ENCODE peak calls at places on chromosome 7, in four cellular contexts. H, O, E and B are unnamed samples.

GRCh38 chr7:95723583-95724180 is 48.7 kb upstream of the DYNC1I1 start:
- ATAC-seq in H (no peak), O (peak), E (peak), B (no peak)

GRCh38 chr7:125057974-125058373 is 128.3 kb upstream of the POT1 start:
- ATAC-seq in H (no peak), O (no peak), E (no peak), B (no peak)

GRCh38 chr7:155181768-155182167 is 111.6 kb downstream of the HTR5A start:
- ATAC-seq in H (no peak), O (no peak), E (no peak), B (no peak)

GRCh38 chr7:135238112-135238744 is 4.6 kb downstream of the STRA8 start:
- ATAC-seq in H (peak), O (no peak), E (peak), B (no peak)

GRCh38 chr7:35253182-35253679 is 669 bp downstream of the TBX20 start:
- ATAC-seq in H (no peak), O (no peak), E (peak), B (no peak)

GRCh38 chr7:18762189-18762588 is 266.6 kb downstream of the HDAC9 start:
- ATAC-seq in H (no peak), O (peak), E (no peak), B (no peak)

GRCh38 chr7:128959296-128959695 is 21.6 kb downstream of the IRF5 start:
- ATAC-seq in H (no peak), O (no peak), E (no peak), B (no peak)

GRCh38 chr7:120168066-120168465 is 104.9 kb upstream of the KCND2 start:
- ATAC-seq in H (no peak), O (peak), E (no peak), B (peak)

GRCh38 chr7:81770823-81771222 is 976 bp upstream of the HGF start:
- ATAC-seq in H (no peak), O (no peak), E (no peak), B (no peak)

GRCh38 chr7:107846324-107846723 is 43.3 kb upstream of the SLC26A3 start:
- ATAC-seq in H (no peak), O (peak), E (no peak), B (no peak)

GRCh38 chr7:80676404-80676803 is 38.0 kb downstream of the CD36 start:
- ATAC-seq in H (no peak), O (no peak), E (no peak), B (no peak)

GRCh38 chr7:26188291-26188999 is 12.1 kb downstream of the HNRNPA2B1 start:
- ATAC-seq in H (peak), O (peak), E (peak), B (no peak)

GRCh38 chr7:17962652-17963051 is 22.4 kb upstream of the SNX13 start:
- ATAC-seq in H (no peak), O (no peak), E (no peak), B (no peak)

GRCh38 chr7:39683216-39683845 is 60.0 kb downstream of the RALA start:
- ATAC-seq in H (no peak), O (peak), E (no peak), B (peak)

GRCh38 chr7:28065308-28065707 is 115.3 kb downstream of the JAZF1 start:
- ATAC-seq in H (no peak), O (no peak), E (no peak), B (peak)

GRCh38 chr7:46291601-46292150 is 370.6 kb upstream of the IGFBP3 start:
- ATAC-seq in H (no peak), O (peak), E (no peak), B (peak)

GRCh38 chr7:103073989-103074518 is 542 bp downstream of the FBXL13 start:
- ATAC-seq in H (no peak), O (no peak), E (peak), B (no peak)

GRCh38 chr7:40500209-40500608 is 365.4 kb downstream of the SUGCT start:
- ATAC-seq in H (no peak), O (no peak), E (no peak), B (no peak)

GRCh38 chr7:84780158-84781124 is 406.4 kb downstream of the SEMA3D start:
- ATAC-seq in H (no peak), O (no peak), E (no peak), B (no peak)

GRCh38 chr7:133887459-133887858 is 239.7 kb upstream of the LRGUK start:
- ATAC-seq in H (no peak), O (no peak), E (no peak), B (no peak)

GRCh38 chr7:28893888-28894287 is 64.2 kb downstream of the TRIL start:
- ATAC-seq in H (no peak), O (no peak), E (no peak), B (no peak)

GRCh38 chr7:102080003-102080361 is 206.7 kb upstream of the SH2B2 start:
- ATAC-seq in H (no peak), O (peak), E (peak), B (no peak)

GRCh38 chr7:17405786-17406185 is 107.3 kb downstream of the AHR start:
- ATAC-seq in H (no peak), O (peak), E (no peak), B (peak)

GRCh38 chr7:26189000-26189539 is 11.5 kb downstream of the HNRNPA2B1 start:
- ATAC-seq in H (peak), O (no peak), E (no peak), B (no peak)

DNA sequence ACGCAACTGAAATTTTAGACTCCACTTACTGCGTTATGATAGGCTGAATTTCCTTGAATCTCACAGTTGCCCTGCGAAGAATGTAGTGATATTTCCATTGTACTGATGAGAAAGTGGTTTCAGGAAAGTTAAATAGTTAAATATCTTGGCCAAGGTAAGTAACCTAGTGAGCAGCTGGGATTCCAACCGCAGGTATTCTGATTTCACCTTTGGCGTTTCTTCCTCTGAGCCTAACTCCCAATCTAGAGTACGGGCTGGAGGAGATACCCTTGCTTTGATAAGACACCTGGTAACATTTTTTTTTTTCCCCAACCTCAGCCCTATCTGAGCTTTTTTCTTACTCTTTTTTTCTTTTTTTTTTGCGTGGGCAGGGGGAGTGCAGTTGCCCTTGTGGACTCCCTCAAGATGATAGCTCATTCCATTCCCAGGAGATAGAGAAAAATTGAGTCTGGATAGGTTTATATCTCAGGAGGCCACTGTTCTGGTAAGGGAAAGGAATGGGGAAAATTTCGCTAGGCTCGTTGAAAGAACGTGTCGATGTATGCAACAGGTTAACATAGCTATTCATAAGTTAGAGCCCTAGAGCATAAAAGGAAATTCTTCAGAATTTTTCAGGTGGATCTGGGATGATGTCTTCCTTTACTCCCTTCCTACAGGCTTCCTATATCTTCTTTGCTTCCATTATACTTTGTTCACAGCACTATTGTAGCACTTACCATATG is 3.1 kb upstream of the TAS2R38 start:
- ATAC-seq in H (no peak), O (no peak), E (peak), B (no peak)
- H3K4me3 ChIP-seq in H (peak), O (no peak), E (peak), B (no peak)

GRCh38 chr7:130273081-130273699 is 6.5 kb downstream of the CPA2 start:
- ATAC-seq in H (peak), O (peak), E (peak), B (no peak)
- H3K4me3 ChIP-seq in H (peak), O (peak), E (peak), B (peak)

GRCh38 chr7:146131701-146132100 is 15.1 kb downstream of the CNTNAP2 start:
- ATAC-seq in H (no peak), O (no peak), E (peak), B (no peak)
- H3K4me3 ChIP-seq in H (no peak), O (no peak), E (no peak), B (no peak)

GRCh38 chr7:152336754-152337368 is 98.9 kb downstream of the KMT2C start:
- ATAC-seq in H (peak), O (peak), E (peak), B (peak)

GRCh38 chr7:152333134-152333533 is 102.7 kb downstream of the KMT2C start:
- ATAC-seq in H (no peak), O (no peak), E (no peak), B (no peak)

GRCh38 chr7:152338553-152338952 is 97.2 kb downstream of the KMT2C start:
- ATAC-seq in H (no peak), O (no peak), E (no peak), B (no peak)

GRCh38 chr7:152330827-152331226 is 105.0 kb downstream of the KMT2C start:
- ATAC-seq in H (no peak), O (no peak), E (no peak), B (no peak)

DNA sequence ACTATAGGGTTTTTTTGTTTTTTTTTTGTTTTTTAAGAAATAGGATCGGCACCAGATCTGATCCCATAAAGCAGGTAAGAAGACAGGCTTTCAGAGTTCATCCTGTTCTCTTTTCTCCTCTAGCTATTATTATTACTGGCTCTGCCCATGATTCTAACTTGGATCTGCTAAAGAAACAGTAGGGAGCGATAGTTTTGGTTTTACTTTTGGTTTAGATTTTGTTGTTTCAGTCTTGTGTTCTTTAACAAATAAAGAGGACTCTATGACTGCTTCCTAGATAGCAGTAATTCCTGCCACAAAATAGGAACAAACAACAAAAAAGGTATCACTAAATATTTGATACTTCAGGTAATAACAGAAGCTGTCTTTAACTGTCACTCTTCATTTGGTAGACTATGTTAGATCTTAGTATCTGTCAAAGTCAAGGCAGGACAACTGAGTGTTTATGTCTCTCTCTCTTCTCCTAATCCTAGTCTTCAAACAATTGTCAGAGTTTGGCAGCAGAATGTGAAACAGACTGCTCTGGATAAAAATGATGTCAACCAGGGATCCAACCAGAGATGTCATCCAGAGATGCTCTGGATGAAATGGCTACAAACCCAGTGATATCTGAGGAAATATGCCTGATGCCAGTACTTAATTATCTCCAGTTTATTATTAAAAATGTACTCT is 99.8 kb downstream of the KMT2C start:
- ATAC-seq in H (peak), O (peak), E (no peak), B (no peak)
- H3K4me3 ChIP-seq in H (peak), O (peak), E (no peak), B (peak)